ENCODE peak calls at places on chromosomes 4 and X, in seven cellular contexts. One of them, this sample, is unnamed.

GRCh38 chrX:120207009-120207610 is 43.5 kb upstream of the ZBTB33 start:
- DNase-seq in choroid plexus epithelial cell: no peak
- DNase-seq in activated T-helper 1 cell treated with anti-CD3 and anti-CD28 coated beads, Interleukin-12 subunit alpha, Interleukin-12 subunit beta, Interleukin-2, Interleukin-4 antibody, amounts not matched to agents 30 ng/mL and 10 ng/mL and 1 ng/mL, durations not matched to agents 14 hours and 24 hours and 36 hours: no peak
- DNase-seq in testis: no peak
- DNase-seq in activated naive CD4-positive, alpha-beta T cell: no peak
- DNase-seq in T-helper 17 cell: no peak
- DNase-seq in Ammon's horn: peak
- DNase-seq in this sample: no peak

GRCh38 chr4:123390846-123391456 is 5.6 kb upstream of the SPRY1 start:
- DNase-seq in choroid plexus epithelial cell: peak
- DNase-seq in activated T-helper 1 cell treated with anti-CD3 and anti-CD28 coated beads, Interleukin-12 subunit alpha, Interleukin-12 subunit beta, Interleukin-2, Interleukin-4 antibody, amounts not matched to agents 30 ng/mL and 10 ng/mL and 1 ng/mL, durations not matched to agents 14 hours and 24 hours and 36 hours: no peak
- DNase-seq in testis: no peak
- DNase-seq in activated naive CD4-positive, alpha-beta T cell: no peak
- DNase-seq in T-helper 17 cell: no peak
- DNase-seq in Ammon's horn: no peak
- DNase-seq in this sample: no peak

GRCh38 chr4:1258457-1258856 is 9.5 kb upstream of the CTBP1 start:
- DNase-seq in choroid plexus epithelial cell: no peak
- DNase-seq in activated T-helper 1 cell treated with anti-CD3 and anti-CD28 coated beads, Interleukin-12 subunit alpha, Interleukin-12 subunit beta, Interleukin-2, Interleukin-4 antibody, amounts not matched to agents 30 ng/mL and 10 ng/mL and 1 ng/mL, durations not matched to agents 14 hours and 24 hours and 36 hours: no peak
- DNase-seq in testis: no peak
- DNase-seq in activated naive CD4-positive, alpha-beta T cell: no peak
- DNase-seq in T-helper 17 cell: no peak
- DNase-seq in Ammon's horn: no peak
- DNase-seq in this sample: no peak

GRCh38 chrX:128365523-128365922 is 313.3 kb upstream of the ACTRT1 start:
- DNase-seq in choroid plexus epithelial cell: no peak
- DNase-seq in activated T-helper 1 cell treated with anti-CD3 and anti-CD28 coated beads, Interleukin-12 subunit alpha, Interleukin-12 subunit beta, Interleukin-2, Interleukin-4 antibody, amounts not matched to agents 30 ng/mL and 10 ng/mL and 1 ng/mL, durations not matched to agents 14 hours and 24 hours and 36 hours: no peak
- DNase-seq in testis: no peak
- DNase-seq in activated naive CD4-positive, alpha-beta T cell: no peak
- DNase-seq in T-helper 17 cell: no peak
- DNase-seq in Ammon's horn: no peak
- DNase-seq in this sample: no peak

GRCh38 chr4:41679991-41680390 is 68.5 kb downstream of the PHOX2B start:
- DNase-seq in choroid plexus epithelial cell: no peak
- DNase-seq in activated T-helper 1 cell treated with anti-CD3 and anti-CD28 coated beads, Interleukin-12 subunit alpha, Interleukin-12 subunit beta, Interleukin-2, Interleukin-4 antibody, amounts not matched to agents 30 ng/mL and 10 ng/mL and 1 ng/mL, durations not matched to agents 14 hours and 24 hours and 36 hours: no peak
- DNase-seq in testis: no peak
- DNase-seq in activated naive CD4-positive, alpha-beta T cell: no peak
- DNase-seq in T-helper 17 cell: no peak
- DNase-seq in Ammon's horn: no peak
- DNase-seq in this sample: no peak

GRCh38 chr4:86664959-86665358 is 70.8 kb downstream of the PTPN13 start:
- DNase-seq in choroid plexus epithelial cell: peak
- DNase-seq in activated T-helper 1 cell treated with anti-CD3 and anti-CD28 coated beads, Interleukin-12 subunit alpha, Interleukin-12 subunit beta, Interleukin-2, Interleukin-4 antibody, amounts not matched to agents 30 ng/mL and 10 ng/mL and 1 ng/mL, durations not matched to agents 14 hours and 24 hours and 36 hours: no peak
- DNase-seq in testis: no peak
- DNase-seq in activated naive CD4-positive, alpha-beta T cell: no peak
- DNase-seq in T-helper 17 cell: no peak
- DNase-seq in Ammon's horn: no peak
- DNase-seq in this sample: no peak

GRCh38 chrX:7233632-7234406 is 85.9 kb upstream of the PUDP start:
- DNase-seq in choroid plexus epithelial cell: peak
- DNase-seq in activated T-helper 1 cell treated with anti-CD3 and anti-CD28 coated beads, Interleukin-12 subunit alpha, Interleukin-12 subunit beta, Interleukin-2, Interleukin-4 antibody, amounts not matched to agents 30 ng/mL and 10 ng/mL and 1 ng/mL, durations not matched to agents 14 hours and 24 hours and 36 hours: no peak
- DNase-seq in testis: no peak
- DNase-seq in activated naive CD4-positive, alpha-beta T cell: no peak
- DNase-seq in T-helper 17 cell: no peak
- DNase-seq in Ammon's horn: no peak
- DNase-seq in this sample: no peak

GRCh38 chr4:165945991-165946390 is 73.0 kb downstream of the TLL1 start:
- DNase-seq in choroid plexus epithelial cell: no peak
- DNase-seq in activated T-helper 1 cell treated with anti-CD3 and anti-CD28 coated beads, Interleukin-12 subunit alpha, Interleukin-12 subunit beta, Interleukin-2, Interleukin-4 antibody, amounts not matched to agents 30 ng/mL and 10 ng/mL and 1 ng/mL, durations not matched to agents 14 hours and 24 hours and 36 hours: no peak
- DNase-seq in testis: no peak
- DNase-seq in activated naive CD4-positive, alpha-beta T cell: no peak
- DNase-seq in T-helper 17 cell: no peak
- DNase-seq in Ammon's horn: no peak
- DNase-seq in this sample: no peak

GRCh38 chr4:183903021-183903760 is 1.9 kb upstream of the STOX2 start:
- DNase-seq in choroid plexus epithelial cell: no peak
- DNase-seq in activated T-helper 1 cell treated with anti-CD3 and anti-CD28 coated beads, Interleukin-12 subunit alpha, Interleukin-12 subunit beta, Interleukin-2, Interleukin-4 antibody, amounts not matched to agents 30 ng/mL and 10 ng/mL and 1 ng/mL, durations not matched to agents 14 hours and 24 hours and 36 hours: no peak
- DNase-seq in testis: no peak
- DNase-seq in activated naive CD4-positive, alpha-beta T cell: no peak
- DNase-seq in T-helper 17 cell: no peak
- DNase-seq in Ammon's horn: peak
- DNase-seq in this sample: no peak

GRCh38 chr4:82429728-82430192 is 502 bp downstream of the HNRNPDL start:
- DNase-seq in choroid plexus epithelial cell: peak
- DNase-seq in activated T-helper 1 cell treated with anti-CD3 and anti-CD28 coated beads, Interleukin-12 subunit alpha, Interleukin-12 subunit beta, Interleukin-2, Interleukin-4 antibody, amounts not matched to agents 30 ng/mL and 10 ng/mL and 1 ng/mL, durations not matched to agents 14 hours and 24 hours and 36 hours: no peak
- DNase-seq in testis: no peak
- DNase-seq in activated naive CD4-positive, alpha-beta T cell: no peak
- DNase-seq in T-helper 17 cell: no peak
- DNase-seq in Ammon's horn: no peak
- DNase-seq in this sample: no peak

GRCh38 chrX:87941841-87942240 is 424.2 kb downstream of the KLHL4 start:
- DNase-seq in choroid plexus epithelial cell: peak
- DNase-seq in activated T-helper 1 cell treated with anti-CD3 and anti-CD28 coated beads, Interleukin-12 subunit alpha, Interleukin-12 subunit beta, Interleukin-2, Interleukin-4 antibody, amounts not matched to agents 30 ng/mL and 10 ng/mL and 1 ng/mL, durations not matched to agents 14 hours and 24 hours and 36 hours: no peak
- DNase-seq in testis: no peak
- DNase-seq in activated naive CD4-positive, alpha-beta T cell: no peak
- DNase-seq in T-helper 17 cell: no peak
- DNase-seq in Ammon's horn: no peak
- DNase-seq in this sample: no peak

GRCh38 chrX:131741103-131741581 is 197.3 kb downstream of the OR13H1 start:
- DNase-seq in choroid plexus epithelial cell: no peak
- DNase-seq in activated T-helper 1 cell treated with anti-CD3 and anti-CD28 coated beads, Interleukin-12 subunit alpha, Interleukin-12 subunit beta, Interleukin-2, Interleukin-4 antibody, amounts not matched to agents 30 ng/mL and 10 ng/mL and 1 ng/mL, durations not matched to agents 14 hours and 24 hours and 36 hours: no peak
- DNase-seq in testis: no peak
- DNase-seq in activated naive CD4-positive, alpha-beta T cell: peak
- DNase-seq in T-helper 17 cell: no peak
- DNase-seq in Ammon's horn: no peak
- DNase-seq in this sample: no peak

GRCh38 chrX:78997870-78998558 is 52.8 kb downstream of the P2RY10 start:
- DNase-seq in choroid plexus epithelial cell: no peak
- DNase-seq in activated T-helper 1 cell treated with anti-CD3 and anti-CD28 coated beads, Interleukin-12 subunit alpha, Interleukin-12 subunit beta, Interleukin-2, Interleukin-4 antibody, amounts not matched to agents 30 ng/mL and 10 ng/mL and 1 ng/mL, durations not matched to agents 14 hours and 24 hours and 36 hours: no peak
- DNase-seq in testis: no peak
- DNase-seq in activated naive CD4-positive, alpha-beta T cell: no peak
- DNase-seq in T-helper 17 cell: no peak
- DNase-seq in Ammon's horn: no peak
- DNase-seq in this sample: no peak

GRCh38 chrX:134512566-134512965 is 52.6 kb downstream of the HPRT1 start:
- DNase-seq in choroid plexus epithelial cell: peak
- DNase-seq in activated T-helper 1 cell treated with anti-CD3 and anti-CD28 coated beads, Interleukin-12 subunit alpha, Interleukin-12 subunit beta, Interleukin-2, Interleukin-4 antibody, amounts not matched to agents 30 ng/mL and 10 ng/mL and 1 ng/mL, durations not matched to agents 14 hours and 24 hours and 36 hours: no peak
- DNase-seq in testis: no peak
- DNase-seq in activated naive CD4-positive, alpha-beta T cell: no peak
- DNase-seq in T-helper 17 cell: no peak
- DNase-seq in Ammon's horn: peak
- DNase-seq in this sample: no peak

GRCh38 chrX:124098089-124098488 is 136.6 kb downstream of the STAG2 start:
- DNase-seq in choroid plexus epithelial cell: peak
- DNase-seq in activated T-helper 1 cell treated with anti-CD3 and anti-CD28 coated beads, Interleukin-12 subunit alpha, Interleukin-12 subunit beta, Interleukin-2, Interleukin-4 antibody, amounts not matched to agents 30 ng/mL and 10 ng/mL and 1 ng/mL, durations not matched to agents 14 hours and 24 hours and 36 hours: no peak
- DNase-seq in testis: no peak
- DNase-seq in activated naive CD4-positive, alpha-beta T cell: no peak
- DNase-seq in T-helper 17 cell: no peak
- DNase-seq in Ammon's horn: peak
- DNase-seq in this sample: no peak

GRCh38 chr4:4914059-4914820 is 54.8 kb downstream of the MSX1 start:
- DNase-seq in choroid plexus epithelial cell: peak
- DNase-seq in activated T-helper 1 cell treated with anti-CD3 and anti-CD28 coated beads, Interleukin-12 subunit alpha, Interleukin-12 subunit beta, Interleukin-2, Interleukin-4 antibody, amounts not matched to agents 30 ng/mL and 10 ng/mL and 1 ng/mL, durations not matched to agents 14 hours and 24 hours and 36 hours: no peak
- DNase-seq in testis: no peak
- DNase-seq in activated naive CD4-positive, alpha-beta T cell: no peak
- DNase-seq in T-helper 17 cell: no peak
- DNase-seq in Ammon's horn: no peak
- DNase-seq in this sample: no peak

GRCh38 chr4:90317785-90318184 is 190.6 kb downstream of the CCSER1 start:
- DNase-seq in choroid plexus epithelial cell: peak
- DNase-seq in activated T-helper 1 cell treated with anti-CD3 and anti-CD28 coated beads, Interleukin-12 subunit alpha, Interleukin-12 subunit beta, Interleukin-2, Interleukin-4 antibody, amounts not matched to agents 30 ng/mL and 10 ng/mL and 1 ng/mL, durations not matched to agents 14 hours and 24 hours and 36 hours: no peak
- DNase-seq in testis: no peak
- DNase-seq in activated naive CD4-positive, alpha-beta T cell: no peak
- DNase-seq in T-helper 17 cell: no peak
- DNase-seq in Ammon's horn: no peak
- DNase-seq in this sample: no peak

GRCh38 chr4:168666531-168666930 is 169.7 kb downstream of the PALLD start:
- DNase-seq in choroid plexus epithelial cell: peak
- DNase-seq in activated T-helper 1 cell treated with anti-CD3 and anti-CD28 coated beads, Interleukin-12 subunit alpha, Interleukin-12 subunit beta, Interleukin-2, Interleukin-4 antibody, amounts not matched to agents 30 ng/mL and 10 ng/mL and 1 ng/mL, durations not matched to agents 14 hours and 24 hours and 36 hours: no peak
- DNase-seq in testis: no peak
- DNase-seq in activated naive CD4-positive, alpha-beta T cell: no peak
- DNase-seq in T-helper 17 cell: no peak
- DNase-seq in Ammon's horn: no peak
- DNase-seq in this sample: no peak

GRCh38 chr4:2796261-2797187 is 3.6 kb downstream of the SH3BP2 start:
- DNase-seq in choroid plexus epithelial cell: peak
- DNase-seq in activated T-helper 1 cell treated with anti-CD3 and anti-CD28 coated beads, Interleukin-12 subunit alpha, Interleukin-12 subunit beta, Interleukin-2, Interleukin-4 antibody, amounts not matched to agents 30 ng/mL and 10 ng/mL and 1 ng/mL, durations not matched to agents 14 hours and 24 hours and 36 hours: no peak
- DNase-seq in testis: no peak
- DNase-seq in activated naive CD4-positive, alpha-beta T cell: no peak
- DNase-seq in T-helper 17 cell: no peak
- DNase-seq in Ammon's horn: peak
- DNase-seq in this sample: peak

GRCh38 chr4:1515763-1516162 is 109.5 kb upstream of the NKX1-1 start:
- DNase-seq in choroid plexus epithelial cell: no peak
- DNase-seq in activated T-helper 1 cell treated with anti-CD3 and anti-CD28 coated beads, Interleukin-12 subunit alpha, Interleukin-12 subunit beta, Interleukin-2, Interleukin-4 antibody, amounts not matched to agents 30 ng/mL and 10 ng/mL and 1 ng/mL, durations not matched to agents 14 hours and 24 hours and 36 hours: no peak
- DNase-seq in testis: no peak
- DNase-seq in activated naive CD4-positive, alpha-beta T cell: no peak
- DNase-seq in T-helper 17 cell: no peak
- DNase-seq in Ammon's horn: no peak
- DNase-seq in this sample: no peak

GRCh38 chr4:3294401-3295241 is 1.8 kb downstream of the RGS12 start:
- DNase-seq in choroid plexus epithelial cell: no peak
- DNase-seq in activated T-helper 1 cell treated with anti-CD3 and anti-CD28 coated beads, Interleukin-12 subunit alpha, Interleukin-12 subunit beta, Interleukin-2, Interleukin-4 antibody, amounts not matched to agents 30 ng/mL and 10 ng/mL and 1 ng/mL, durations not matched to agents 14 hours and 24 hours and 36 hours: no peak
- DNase-seq in testis: no peak
- DNase-seq in activated naive CD4-positive, alpha-beta T cell: no peak
- DNase-seq in T-helper 17 cell: no peak
- DNase-seq in Ammon's horn: no peak
- DNase-seq in this sample: no peak

GRCh38 chr4:15651682-15652081 is 3.5 kb downstream of the FBXL5 start:
- DNase-seq in choroid plexus epithelial cell: no peak
- DNase-seq in activated T-helper 1 cell treated with anti-CD3 and anti-CD28 coated beads, Interleukin-12 subunit alpha, Interleukin-12 subunit beta, Interleukin-2, Interleukin-4 antibody, amounts not matched to agents 30 ng/mL and 10 ng/mL and 1 ng/mL, durations not matched to agents 14 hours and 24 hours and 36 hours: no peak
- DNase-seq in testis: no peak
- DNase-seq in activated naive CD4-positive, alpha-beta T cell: no peak
- DNase-seq in T-helper 17 cell: no peak
- DNase-seq in Ammon's horn: no peak
- DNase-seq in this sample: no peak

GRCh38 chrX:46268429-46268828 is 276.8 kb downstream of the ZNF674 start:
- DNase-seq in choroid plexus epithelial cell: peak
- DNase-seq in activated T-helper 1 cell treated with anti-CD3 and anti-CD28 coated beads, Interleukin-12 subunit alpha, Interleukin-12 subunit beta, Interleukin-2, Interleukin-4 antibody, amounts not matched to agents 30 ng/mL and 10 ng/mL and 1 ng/mL, durations not matched to agents 14 hours and 24 hours and 36 hours: no peak
- DNase-seq in testis: no peak
- DNase-seq in activated naive CD4-positive, alpha-beta T cell: no peak
- DNase-seq in T-helper 17 cell: no peak
- DNase-seq in Ammon's horn: no peak
- DNase-seq in this sample: no peak

GRCh38 chr4:16443504-16444088 is 217.3 kb upstream of the TAPT1 start:
- DNase-seq in choroid plexus epithelial cell: peak
- DNase-seq in activated T-helper 1 cell treated with anti-CD3 and anti-CD28 coated beads, Interleukin-12 subunit alpha, Interleukin-12 subunit beta, Interleukin-2, Interleukin-4 antibody, amounts not matched to agents 30 ng/mL and 10 ng/mL and 1 ng/mL, durations not matched to agents 14 hours and 24 hours and 36 hours: no peak
- DNase-seq in testis: peak
- DNase-seq in activated naive CD4-positive, alpha-beta T cell: no peak
- DNase-seq in T-helper 17 cell: no peak
- DNase-seq in Ammon's horn: peak
- DNase-seq in this sample: no peak

GRCh38 chr4:89301003-89301402 is 6.6 kb downstream of the GPRIN3 start:
- DNase-seq in choroid plexus epithelial cell: no peak
- DNase-seq in activated T-helper 1 cell treated with anti-CD3 and anti-CD28 coated beads, Interleukin-12 subunit alpha, Interleukin-12 subunit beta, Interleukin-2, Interleukin-4 antibody, amounts not matched to agents 30 ng/mL and 10 ng/mL and 1 ng/mL, durations not matched to agents 14 hours and 24 hours and 36 hours: no peak
- DNase-seq in testis: no peak
- DNase-seq in activated naive CD4-positive, alpha-beta T cell: no peak
- DNase-seq in T-helper 17 cell: no peak
- DNase-seq in Ammon's horn: no peak
- DNase-seq in this sample: no peak

GRCh38 chrX:2521092-2521926 is 20.5 kb upstream of the DHRSX start:
- DNase-seq in choroid plexus epithelial cell: no peak
- DNase-seq in activated T-helper 1 cell treated with anti-CD3 and anti-CD28 coated beads, Interleukin-12 subunit alpha, Interleukin-12 subunit beta, Interleukin-2, Interleukin-4 antibody, amounts not matched to agents 30 ng/mL and 10 ng/mL and 1 ng/mL, durations not matched to agents 14 hours and 24 hours and 36 hours: no peak
- DNase-seq in testis: no peak
- DNase-seq in activated naive CD4-positive, alpha-beta T cell: no peak
- DNase-seq in T-helper 17 cell: no peak
- DNase-seq in Ammon's horn: peak
- DNase-seq in this sample: peak

GRCh38 chr4:26687728-26688127 is 103.8 kb downstream of the TBC1D19 start:
- DNase-seq in choroid plexus epithelial cell: peak
- DNase-seq in activated T-helper 1 cell treated with anti-CD3 and anti-CD28 coated beads, Interleukin-12 subunit alpha, Interleukin-12 subunit beta, Interleukin-2, Interleukin-4 antibody, amounts not matched to agents 30 ng/mL and 10 ng/mL and 1 ng/mL, durations not matched to agents 14 hours and 24 hours and 36 hours: no peak
- DNase-seq in testis: no peak
- DNase-seq in activated naive CD4-positive, alpha-beta T cell: no peak
- DNase-seq in T-helper 17 cell: no peak
- DNase-seq in Ammon's horn: no peak
- DNase-seq in this sample: no peak

GRCh38 chr4:94419549-94419948 is 32.2 kb upstream of the PDLIM5 start:
- DNase-seq in choroid plexus epithelial cell: no peak
- DNase-seq in activated T-helper 1 cell treated with anti-CD3 and anti-CD28 coated beads, Interleukin-12 subunit alpha, Interleukin-12 subunit beta, Interleukin-2, Interleukin-4 antibody, amounts not matched to agents 30 ng/mL and 10 ng/mL and 1 ng/mL, durations not matched to agents 14 hours and 24 hours and 36 hours: no peak
- DNase-seq in testis: no peak
- DNase-seq in activated naive CD4-positive, alpha-beta T cell: no peak
- DNase-seq in T-helper 17 cell: no peak
- DNase-seq in Ammon's horn: no peak
- DNase-seq in this sample: no peak

GRCh38 chrX:143580266-143580665 is 55.6 kb downstream of the SLITRK4 start:
- DNase-seq in choroid plexus epithelial cell: no peak
- DNase-seq in activated T-helper 1 cell treated with anti-CD3 and anti-CD28 coated beads, Interleukin-12 subunit alpha, Interleukin-12 subunit beta, Interleukin-2, Interleukin-4 antibody, amounts not matched to agents 30 ng/mL and 10 ng/mL and 1 ng/mL, durations not matched to agents 14 hours and 24 hours and 36 hours: no peak
- DNase-seq in testis: peak
- DNase-seq in activated naive CD4-positive, alpha-beta T cell: no peak
- DNase-seq in T-helper 17 cell: no peak
- DNase-seq in Ammon's horn: no peak
- DNase-seq in this sample: no peak

This sample was measured in CD14-positive monocyte.